ENCODE peak calls at places on chromosome 1, in five cellular contexts. P, G, T, I and X are unnamed samples.

GRCh38 chr1:220426989-220427388 is 100.9 kb upstream of the MARK1 start:
- DNase-seq in P (no peak), T (no peak), G (no peak), I (no peak), X (peak)

GRCh38 chr1:160340866-160341265 is 2.2 kb downstream of the COPA start:
- DNase-seq in G (peak), T (no peak), P (no peak), I (no peak), X (no peak)

GRCh38 chr1:100321098-100321493 is 31.2 kb upstream of the CDC14A start:
- DNase-seq in G (no peak), I (no peak), P (no peak), T (no peak), X (no peak)

GRCh38 chr1:226121587-226122400 is 59.3 kb downstream of the H3-3A start:
- DNase-seq in T (peak), I (peak), G (peak), P (no peak), X (no peak)

GRCh38 chr1:25587290-25587689 is 29.3 kb upstream of the MAN1C1 start:
- DNase-seq in G (no peak), P (no peak), I (no peak), T (no peak), X (no peak)

GRCh38 chr1:153345187-153346066 is 3.2 kb downstream of the PGLYRP4 start:
- DNase-seq in P (peak), G (no peak), I (peak), T (no peak), X (no peak)

GRCh38 chr1:59146651-59147358 is 150.1 kb upstream of the FGGY start:
- DNase-seq in T (no peak), G (peak), I (peak), P (no peak), X (no peak)

GRCh38 chr1:104765115-104765514 is 1015.4 kb downstream of the AMY1C start:
- DNase-seq in T (no peak), G (no peak), I (no peak), P (peak), X (no peak)

GRCh38 chr1:223695014-223695413 is 17.3 kb upstream of the CAPN2 start:
- DNase-seq in G (no peak), I (no peak), T (no peak), P (no peak), X (no peak)

GRCh38 chr1:56390540-56390867 is 188.9 kb downstream of the PLPP3 start:
- DNase-seq in G (no peak), I (no peak), P (no peak), T (no peak), X (no peak)

GRCh38 chr1:192563129-192563528 is 12.4 kb upstream of the RGS1 start:
- DNase-seq in P (no peak), G (no peak), I (no peak), T (no peak), X (no peak)

GRCh38 chr1:246753670-246754535 is 29.7 kb downstream of the SCCPDH start:
- DNase-seq in P (peak), G (peak), I (peak), T (peak), X (peak)

GRCh38 chr1:24906760-24907490 is 23.2 kb downstream of the RUNX3 start:
- DNase-seq in I (peak), G (no peak), T (no peak), P (no peak), X (no peak)

GRCh38 chr1:179127163-179127895 is 45.5 kb downstream of the TOR3A start:
- DNase-seq in G (no peak), I (no peak), P (no peak), T (no peak), X (no peak)

GRCh38 chr1:34980715-34981114 is 4.4 kb downstream of the TMEM35B start:
- DNase-seq in G (no peak), P (no peak), T (no peak), I (no peak), X (no peak)

GRCh38 chr1:175129182-175129581 is 61.5 kb downstream of the TNN start:
- DNase-seq in I (no peak), T (no peak), G (no peak), P (no peak), X (no peak)

GRCh38 chr1:23911924-23912323 is 1.2 kb downstream of the CNR2 start:
- DNase-seq in P (no peak), G (no peak), T (no peak), I (no peak), X (no peak)

GRCh38 chr1:202569393-202570322 is 140.6 kb downstream of the SYT2 start:
- DNase-seq in I (no peak), G (no peak), P (no peak), T (no peak), X (no peak)

GRCh38 chr1:81509619-81510018 is 291.1 kb upstream of the ADGRL2 start:
- DNase-seq in I (no peak), G (no peak), P (no peak), T (no peak), X (no peak)

GRCh38 chr1:194342484-194343262 is 1156.3 kb upstream of the B3GALT2 start:
- DNase-seq in I (peak), T (peak), G (peak), P (no peak), X (no peak)

GRCh38 chr1:34929853-34930701 is 627 bp upstream of the DLGAP3 start:
- DNase-seq in T (no peak), I (peak), G (no peak), P (no peak), X (no peak)

GRCh38 chr1:64183985-64184440 is 19.4 kb upstream of the UBE2U start:
- DNase-seq in T (no peak), G (no peak), P (no peak), I (no peak), X (no peak)

GRCh38 chr1:208192989-208193388 is 51.2 kb downstream of the PLXNA2 start:
- DNase-seq in P (no peak), I (no peak), T (no peak), G (no peak), X (no peak)

GRCh38 chr1:239662950-239663349 is 276.6 kb downstream of the CHRM3 start:
- DNase-seq in P (no peak), G (no peak), I (no peak), T (no peak), X (no peak)

GRCh38 chr1:18020021-18020817 is 87.4 kb upstream of the IGSF21 start:
- DNase-seq in I (no peak), G (no peak), T (no peak), P (no peak), X (no peak)

GRCh38 chr1:12581179-12581578 is 36.8 kb downstream of the DHRS3 start:
- DNase-seq in T (no peak), G (no peak), I (no peak), P (no peak), X (no peak)

GRCh38 chr1:85569122-85569521 is 11.4 kb upstream of the CCN1 start:
- DNase-seq in T (no peak), P (no peak), I (no peak), G (no peak), X (no peak)

GRCh38 chr1:70864302-70864701 is 183.3 kb downstream of the PTGER3 start:
- DNase-seq in T (no peak), I (no peak), G (no peak), P (no peak), X (no peak)

GRCh38 chr1:17027403-17027802 is 15.7 kb upstream of the ATP13A2 start:
- DNase-seq in G (no peak), T (no peak), I (no peak), P (no peak), X (no peak)

GRCh38 chr1:197801684-197802083 is 26.4 kb upstream of the DENND1B start:
- DNase-seq in I (no peak), G (no peak), P (no peak), T (no peak), X (no peak)

GRCh38 chr1:5686925-5687706 is 305.1 kb downstream of the NPHP4 start:
- DNase-seq in I (peak), G (no peak), P (no peak), T (no peak), X (peak)

GRCh38 chr1:25657121-25657521 is 40.5 kb downstream of the MAN1C1 start:
- DNase-seq in T (no peak), G (no peak), I (peak), P (no peak), X (no peak)

GRCh38 chr1:12528021-12528852 is 89.8 kb downstream of the DHRS3 start:
- DNase-seq in I (no peak), T (peak), P (no peak), G (peak), X (no peak)

GRCh38 chr1:2582401-2582800 is 4.2 kb upstream of the PRXL2B start:
- DNase-seq in T (no peak), P (no peak), I (no peak), G (no peak), X (no peak)

GRCh38 chr1:5688479-5689077 is 303.6 kb downstream of the NPHP4 start:
- DNase-seq in G (no peak), P (no peak), I (no peak), T (no peak), X (no peak)

GRCh38 chr1:164613176-164613575 is 54.2 kb downstream of the PBX1 start:
- DNase-seq in I (no peak), P (no peak), T (no peak), G (peak), X (peak)

GRCh38 chr1:29280780-29281131 is 44.4 kb downstream of the PTPRU start:
- DNase-seq in T (no peak), G (no peak), P (no peak), I (no peak), X (no peak)

GRCh38 chr1:169711469-169712308 is at the start of gene SELL:
- DNase-seq in G (peak), I (peak), P (peak), T (peak), X (peak)
- TF ChIP-seq SIN3A in G (no peak), I (no peak), P (no peak), T (no peak), X (no peak)

DNA sequence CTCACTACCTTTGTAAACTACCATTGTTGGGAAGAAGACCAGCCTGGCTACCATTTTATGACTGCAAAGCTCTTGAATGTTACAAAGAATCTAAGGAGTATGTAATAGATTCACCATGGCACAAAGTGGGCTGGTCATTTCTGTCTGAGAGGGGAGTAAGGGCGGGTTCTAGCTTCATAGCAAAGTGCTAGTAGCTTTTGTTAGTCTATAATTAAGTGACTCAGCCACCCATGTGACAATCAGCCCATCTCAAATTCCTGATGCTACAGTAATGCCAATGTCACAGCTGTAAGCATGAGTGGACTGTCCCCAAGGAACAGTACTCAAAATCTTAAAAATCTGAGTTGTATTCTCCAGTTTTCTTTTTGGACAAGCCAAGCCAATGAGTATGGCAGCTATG is 15.4 kb upstream of the OTUD3 start:
- DNase-seq in P (no peak), T (no peak), I (no peak), G (no peak), X (no peak)
- TF ChIP-seq SRF in P (no peak), T (no peak), I (no peak), G (no peak), X (no peak)

GRCh38 chr1:151871284-151872030 is 17.9 kb upstream of the THEM5 start:
- DNase-seq in I (no peak), P (no peak), T (no peak), G (no peak), X (no peak)

GRCh38 chr1:151864411-151864810 is 10.9 kb upstream of the THEM5 start:
- DNase-seq in T (no peak), P (no peak), G (no peak), I (no peak), X (no peak)

GRCh38 chr1:151867321-151867720 is 13.8 kb upstream of the THEM5 start:
- DNase-seq in I (no peak), T (no peak), G (no peak), P (no peak), X (no peak)

GRCh38 chr1:151867785-151868403 is 14.4 kb upstream of the THEM5 start:
- DNase-seq in T (no peak), I (no peak), P (no peak), G (no peak), X (no peak)

DNA sequence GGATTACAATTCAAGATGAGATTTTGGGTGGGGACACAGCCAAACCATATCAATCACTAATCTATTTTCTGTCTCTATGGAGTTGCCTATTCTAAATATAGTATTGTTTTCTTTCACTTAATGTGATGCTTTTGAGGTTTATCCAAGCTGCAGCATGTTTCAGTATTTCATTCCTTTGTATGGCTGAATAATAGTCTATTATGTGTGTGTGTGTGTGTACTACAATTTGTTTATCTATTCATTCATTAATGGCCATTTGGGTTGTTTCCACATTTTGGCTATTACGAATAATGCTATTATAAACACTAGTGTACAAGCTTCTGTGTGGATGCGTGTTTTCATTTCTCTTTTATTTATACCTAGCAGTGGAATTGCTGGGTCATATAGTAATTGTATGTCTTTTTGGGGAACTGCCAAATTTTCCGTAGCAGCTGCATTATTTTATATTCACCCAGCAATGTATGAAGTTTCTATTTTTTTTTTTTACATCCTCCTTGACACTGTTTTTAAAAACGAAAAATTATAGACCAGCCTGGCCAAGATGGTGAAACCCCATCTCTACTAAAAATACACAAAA is 15.0 kb upstream of the THEM5 start:
- DNase-seq in I (no peak), P (no peak), T (no peak), G (no peak), X (no peak)
- TF ChIP-seq SIN3A in I (no peak), P (no peak), T (no peak), G (no peak), X (no peak)

DNA sequence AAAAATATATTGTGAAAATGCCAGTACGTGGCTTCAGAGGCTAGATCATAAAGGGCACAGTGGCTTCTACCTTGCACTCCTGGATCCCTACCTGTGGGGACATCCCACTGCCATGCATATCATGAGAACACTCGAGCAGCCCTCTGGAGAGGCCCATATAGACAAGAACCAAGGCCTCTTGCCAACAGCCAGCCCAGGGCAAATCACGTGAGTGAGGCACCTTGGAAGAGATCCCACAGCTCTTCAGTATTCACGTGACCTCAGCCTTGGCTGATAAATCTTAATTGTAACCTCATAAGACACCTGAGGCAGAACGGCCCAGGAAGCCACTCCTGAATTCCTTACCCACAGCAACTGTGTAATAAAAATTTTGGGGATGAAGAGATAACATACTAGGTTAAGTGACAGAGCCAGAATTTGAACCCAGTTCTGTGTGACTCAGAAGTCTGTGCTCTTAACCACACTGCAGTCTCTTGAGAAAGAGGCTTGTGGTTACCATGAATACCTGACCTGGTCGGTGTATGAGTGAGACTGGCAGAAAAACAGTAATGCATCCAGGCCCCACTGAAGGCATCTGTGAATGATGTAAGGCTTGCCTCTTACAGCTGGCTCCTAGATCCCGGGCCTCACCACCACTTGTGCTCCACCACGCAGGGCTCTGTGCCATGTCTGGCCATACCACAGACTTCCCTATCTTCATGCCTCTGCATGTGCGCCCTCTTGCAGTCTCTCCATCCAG is 6.9 kb upstream of the A3GALT2 start:
- DNase-seq in I (no peak), T (no peak), G (no peak), P (no peak), X (no peak)
- TF ChIP-seq SRF in I (no peak), T (no peak), G (no peak), P (no peak), X (no peak)

DNA sequence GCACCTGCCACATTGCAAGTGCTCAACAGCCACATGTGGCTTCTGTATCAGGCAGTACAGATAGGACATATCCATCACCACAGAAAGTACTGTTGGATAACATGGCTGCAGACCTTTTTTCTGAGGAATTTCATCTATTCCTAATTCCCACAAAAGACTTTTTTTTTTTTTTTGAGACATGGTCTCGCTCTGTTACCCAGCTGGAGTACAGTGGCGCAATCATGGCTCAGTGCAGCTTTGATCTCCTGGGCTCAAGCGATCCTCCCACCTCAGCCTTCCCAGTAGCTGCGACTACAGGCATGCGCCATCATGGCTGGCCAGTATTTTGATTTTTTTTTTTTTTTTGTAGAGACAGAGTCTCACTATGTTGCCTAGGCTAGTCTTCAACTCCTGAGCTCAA is 33.3 kb downstream of the YARS1 start:
- DNase-seq in G (no peak), T (no peak), P (no peak), I (no peak), X (no peak)
- TF ChIP-seq SIN3A in G (no peak), T (no peak), P (no peak), I (no peak), X (no peak)

GRCh38 chr1:39230261-39231190 is 26.0 kb downstream of the MACF1 start:
- DNase-seq in T (no peak), I (no peak), G (peak), P (peak), X (no peak)
- TF ChIP-seq SRF in T (no peak), I (no peak), G (no peak), P (no peak), X (no peak)